ENCODE peak calls at places on chromosomes 12 and 14, in ten cellular contexts. N, S, V, U, X, M, F, D, I and B are unnamed samples.

GRCh38 chr12:10115311-10115710 is 14.7 kb downstream of the CLEC7A start:
- DNase-seq in N (no peak), S (no peak), V (no peak), U (no peak), X (no peak), M (no peak), F (no peak), D (no peak), I (no peak), B (no peak)

GRCh38 chr14:77738559-77739250 is 22.3 kb downstream of the SNW1 start:
- DNase-seq in N (peak), S (no peak), V (no peak), U (peak), X (peak), M (no peak), F (peak), D (no peak), I (no peak), B (no peak)

GRCh38 chr14:27243360-27243759 is 645.5 kb upstream of the NOVA1 start:
- DNase-seq in N (no peak), S (no peak), V (no peak), U (no peak), X (no peak), M (no peak), F (peak), D (no peak), I (no peak), B (no peak)

GRCh38 chr12:130195776-130196175 is 33.5 kb downstream of the FZD10 start:
- DNase-seq in N (no peak), S (no peak), V (no peak), U (no peak), X (no peak), M (no peak), F (no peak), D (no peak), I (no peak), B (no peak)

GRCh38 chr12:110244829-110245228 is 36.2 kb upstream of the ATP2A2 start:
- DNase-seq in N (no peak), S (no peak), V (no peak), U (no peak), X (no peak), M (no peak), F (no peak), D (no peak), I (no peak), B (no peak)

GRCh38 chr14:49306152-49306751 is 279.9 kb downstream of the RPS29 start:
- DNase-seq in N (peak), S (no peak), V (peak), U (no peak), X (peak), M (no peak), F (peak), D (peak), I (peak), B (no peak)

GRCh38 chr14:103099081-103099732 is 4.7 kb downstream of the EXOC3L4 start:
- DNase-seq in N (no peak), S (no peak), V (no peak), U (no peak), X (no peak), M (no peak), F (no peak), D (no peak), I (no peak), B (no peak)

GRCh38 chr14:54116972-54117371 is 160.3 kb upstream of the BMP4 start:
- DNase-seq in N (peak), S (no peak), V (no peak), U (no peak), X (no peak), M (no peak), F (peak), D (no peak), I (peak), B (no peak)

GRCh38 chr12:93115198-93115601 is 186.1 kb upstream of the EEA1 start:
- DNase-seq in N (peak), S (no peak), V (no peak), U (no peak), X (no peak), M (no peak), F (no peak), D (no peak), I (no peak), B (no peak)